ENCODE peak calls at places on chromosomes 5 and 9, in ten cellular contexts. D, M, T, N, Y, R, J, X, V and P are unnamed samples.

GRCh38 chr5:122091942-122092600 is 14.0 kb upstream of the LOX start:
- DNase-seq in D (no peak), M (no peak), T (no peak), N (no peak), Y (no peak), R (no peak), J (no peak), X (no peak), V (peak), P (no peak)

GRCh38 chr5:78893959-78894676 is 91.0 kb downstream of the ARSB start:
- DNase-seq in D (no peak), M (no peak), T (peak), N (no peak), Y (no peak), R (no peak), J (no peak), X (no peak), V (no peak), P (no peak)

GRCh38 chr9:38382141-38382540 is 10.4 kb upstream of the ALDH1B1 start:
- DNase-seq in D (no peak), M (no peak), T (no peak), N (no peak), Y (no peak), R (no peak), J (no peak), X (no peak), V (no peak), P (no peak)

GRCh38 chr5:76372320-76373054 is 30.6 kb upstream of the IQGAP2 start:
- DNase-seq in D (no peak), M (no peak), T (no peak), N (no peak), Y (no peak), R (no peak), J (no peak), X (no peak), V (peak), P (peak)

GRCh38 chr5:82480331-82480730 is 202.2 kb upstream of the RPS23 start:
- DNase-seq in D (no peak), M (no peak), T (no peak), N (no peak), Y (no peak), R (no peak), J (no peak), X (no peak), V (no peak), P (no peak)

GRCh38 chr5:67006152-67006848 is 190.3 kb downstream of the CD180 start:
- DNase-seq in D (no peak), M (no peak), T (no peak), N (no peak), Y (no peak), R (no peak), J (no peak), X (no peak), V (no peak), P (no peak)

GRCh38 chr9:111975709-111976108 is 79.1 kb downstream of the UGCG start:
- DNase-seq in D (no peak), M (no peak), T (peak), N (no peak), Y (peak), R (no peak), J (no peak), X (no peak), V (no peak), P (no peak)

GRCh38 chr5:54985301-54986268 is at the start of gene ESM1:
- DNase-seq in D (no peak), M (no peak), T (no peak), N (no peak), Y (peak), R (no peak), J (no peak), X (no peak), V (peak), P (peak)

GRCh38 chr5:159184236-159184635 is 25.1 kb downstream of the RNF145 start:
- DNase-seq in D (no peak), M (no peak), T (no peak), N (no peak), Y (no peak), R (no peak), J (no peak), X (no peak), V (peak), P (no peak)

GRCh38 chr9:137453643-137454081 is 5.5 kb downstream of the NSMF start:
- DNase-seq in D (no peak), M (peak), T (peak), N (no peak), Y (no peak), R (peak), J (peak), X (peak), V (peak), P (no peak)